ENCODE peak calls at places on chromosomes 12 and 14, in nine cellular contexts. S is A549; D is pancreas; I is mesendoderm; C is IMR-90; W is fibroblast of lung; P is CD8-positive, alpha-beta memory T cell; X is CD4-positive, alpha-beta T cell; A is left ventricle myocardium inferior. Y is an unnamed sample.
A peak's percentile ranks its signal among the peaks of the same experiment; 100 is the strongest.

GRCh38 chr12:99427104-99427503 is 220.4 kb upstream of the GARIN6 start:
- DNase-seq in S (no peak), D (no peak), I (no peak), C (no peak), W (no peak), P (no peak), X (no peak), A (no peak), Y (no peak)

GRCh38 chr14:91018465-91018864 is 42.0 kb downstream of the RPS6KA5 start:
- DNase-seq in S (no peak), D (no peak), I (no peak), C (no peak), W (no peak), P (no peak), X (no peak), A (no peak), Y (no peak)

GRCh38 chr12:102702447-102703114 is 214.5 kb downstream of the PAH start:
- DNase-seq in S (peak; percentile 59), D (peak; percentile 48), I (peak; percentile 70), C (peak; percentile 65), W (peak; percentile 65), P (no peak), X (no peak), A (no peak), Y (peak; percentile 13)

GRCh38 chr14:105494606-105494929 is 3.5 kb downstream of the TEDC1 start:
- DNase-seq in S (no peak), D (no peak), I (no peak), C (no peak), W (no peak), P (no peak), X (no peak), A (no peak), Y (no peak)

GRCh38 chr12:20513189-20513588 is 144.9 kb downstream of the PDE3A start:
- DNase-seq in S (no peak), D (no peak), I (no peak), C (no peak), W (peak; percentile 28), P (no peak), X (no peak), A (no peak), Y (no peak)

GRCh38 chr14:82385043-82385442 is 851.4 kb upstream of the SEL1L start:
- DNase-seq in S (no peak), D (no peak), I (no peak), C (no peak), W (no peak), P (no peak), X (no peak), A (no peak), Y (no peak)

GRCh38 chr14:37697489-37698121 is 102.2 kb downstream of the TTC6 start:
- DNase-seq in S (peak; percentile 45), D (no peak), I (no peak), C (peak; percentile 80), W (peak; percentile 57), P (no peak), X (no peak), A (no peak), Y (no peak)

GRCh38 chr12:63918788-63919300 is 74.3 kb downstream of the SRGAP1 start:
- DNase-seq in S (peak; percentile 96), D (no peak), I (no peak), C (peak; percentile 99), W (peak; percentile 98), P (no peak), X (no peak), A (no peak), Y (no peak)

GRCh38 chr12:110077769-110078168 is 29.4 kb upstream of the C12orf76 start:
- DNase-seq in S (no peak), D (no peak), I (no peak), C (no peak), W (no peak), P (no peak), X (no peak), A (no peak), Y (no peak)

GRCh38 chr12:117774986-117775775 is 193.6 kb downstream of the KSR2 start:
- DNase-seq in S (no peak), D (no peak), I (no peak), C (no peak), W (no peak), P (no peak), X (no peak), A (no peak), Y (no peak)

GRCh38 chr14:33657478-33657877 is 293.4 kb downstream of the EGLN3 start:
- DNase-seq in S (no peak), D (no peak), I (no peak), C (peak; percentile 4), W (no peak), P (no peak), X (no peak), A (no peak), Y (no peak)

GRCh38 chr12:99476956-99477355 is 170.6 kb upstream of the GARIN6 start:
- DNase-seq in S (no peak), D (no peak), I (no peak), C (no peak), W (no peak), P (no peak), X (no peak), A (no peak), Y (no peak)

GRCh38 chr12:52063986-52064649 is 5.7 kb upstream of the ATG101 start:
- DNase-seq in S (peak; percentile 70), D (peak; percentile 52), I (no peak), C (peak; percentile 97), W (peak; percentile 98), P (no peak), X (no peak), A (peak; percentile 79), Y (peak; percentile 51)

GRCh38 chr14:100692859-100693558 is 33.7 kb upstream of the DLK1 start:
- DNase-seq in S (peak; percentile 85), D (no peak), I (peak; percentile 71), C (peak; percentile 94), W (peak; percentile 82), P (no peak), X (no peak), A (no peak), Y (no peak)

GRCh38 chr12:38905480-38906351 is at the start of gene CPNE8:
- DNase-seq in S (peak; percentile 87), D (peak; percentile 71), I (peak; percentile 77), C (no peak), W (no peak), P (peak; percentile 22), X (peak; percentile 10), A (peak; percentile 86), Y (peak; percentile 31)

GRCh38 chr14:104228221-104228620 is 89.8 kb downstream of the KIF26A start:
- DNase-seq in S (no peak), D (no peak), I (no peak), C (no peak), W (no peak), P (no peak), X (no peak), A (no peak), Y (no peak)

GRCh38 chr14:51547260-51547659 is 104.5 kb upstream of the FRMD6 start:
- DNase-seq in S (peak; percentile 90), D (no peak), I (peak; percentile 44), C (peak; percentile 100), W (peak; percentile 100), P (no peak), X (no peak), A (no peak), Y (no peak)
- H3K27ac ChIP-seq in S (peak overlapping the region; percentile 81), D (no peak overlapping the region), I (no peak overlapping the region), C (no peak overlapping the region), W (peak overlapping the region; percentile 76), P (no peak overlapping the region), X (no peak overlapping the region), A (peak overlapping the region; percentile 39), Y (no peak overlapping the region)

DNA sequence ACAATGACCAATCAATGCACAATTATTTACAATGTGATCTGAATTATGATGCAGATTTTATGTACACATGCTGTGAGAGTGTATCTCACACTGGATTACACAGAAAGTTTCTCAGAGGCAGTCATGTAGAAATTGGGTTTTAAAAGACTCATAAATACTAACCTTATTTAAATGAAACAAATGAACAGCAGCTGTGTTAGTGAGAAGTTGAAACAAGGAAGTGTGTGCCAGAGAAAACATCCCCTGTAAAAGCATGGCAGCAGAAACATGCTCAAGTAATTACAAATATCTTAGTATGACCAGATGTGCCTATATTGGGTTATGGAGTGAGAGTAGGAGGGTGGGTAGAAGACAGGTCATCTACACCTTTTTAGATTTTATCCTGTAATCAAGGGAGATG is 723.7 kb downstream of the C12orf50 start:
- DNase-seq in S (no peak), D (no peak), I (no peak), C (peak; percentile 23), W (peak; percentile 15), P (no peak), X (no peak), A (no peak), Y (no peak)
- H3K27ac ChIP-seq in S (no peak overlapping the region), D (no peak overlapping the region), I (no peak overlapping the region), C (no peak overlapping the region), W (no peak overlapping the region), P (no peak overlapping the region), X (no peak overlapping the region), A (no peak overlapping the region), Y (no peak overlapping the region)

DNA sequence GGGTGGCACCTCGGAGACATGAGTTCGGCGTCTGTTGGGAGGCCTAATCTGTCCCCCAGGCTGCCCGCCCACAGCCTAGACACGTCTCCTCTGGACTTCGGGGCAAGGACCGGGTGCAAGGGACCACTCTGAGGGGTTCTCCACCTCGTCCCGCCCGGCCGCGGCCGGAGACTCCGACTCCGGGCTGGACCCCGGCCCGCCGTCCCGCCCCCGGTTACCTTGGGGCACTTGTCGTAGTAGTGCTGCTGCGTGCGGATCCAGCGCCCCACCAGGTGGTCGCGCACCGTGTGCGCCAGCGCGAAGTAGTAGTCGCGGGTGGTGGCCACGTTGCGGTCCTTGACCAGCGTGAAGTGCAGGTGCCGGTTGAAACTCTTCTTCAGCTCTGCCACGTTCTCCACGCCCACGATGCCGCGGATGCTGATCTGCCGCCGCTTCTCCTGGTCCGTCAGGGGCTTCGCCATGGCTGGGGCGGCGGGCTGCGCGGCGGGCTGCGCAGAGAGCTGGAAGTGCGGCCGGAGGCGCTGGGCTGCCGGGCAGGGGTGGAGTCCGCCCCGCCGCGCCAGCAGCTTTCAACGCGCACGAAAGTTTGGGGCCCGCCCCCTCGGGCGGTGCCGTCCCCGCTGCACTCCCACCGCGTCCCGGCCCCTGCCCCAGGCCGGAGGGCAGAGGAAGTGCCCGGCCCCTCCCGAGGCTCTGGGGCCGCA is at the start of gene PYGL:
- DNase-seq in S (peak; percentile 77), D (peak; percentile 64), I (peak; percentile 82), C (peak; percentile 49), W (peak; percentile 60), P (no peak), X (peak; percentile 4), A (peak; percentile 83), Y (peak; percentile 53)
- H3K27ac ChIP-seq in S (peak within 1 kb of the TSS; percentile 95), D (peak within 1 kb of the TSS; percentile 77), I (peak within 1 kb of the TSS; percentile 49), C (peak within 1 kb of the TSS; percentile 47), W (peak within 1 kb of the TSS; percentile 6), P (peak within 1 kb of the TSS; percentile 44), X (no peak within 1 kb of the TSS), A (peak within 1 kb of the TSS; percentile 83), Y (peak within 1 kb of the TSS; percentile 51)

DNA sequence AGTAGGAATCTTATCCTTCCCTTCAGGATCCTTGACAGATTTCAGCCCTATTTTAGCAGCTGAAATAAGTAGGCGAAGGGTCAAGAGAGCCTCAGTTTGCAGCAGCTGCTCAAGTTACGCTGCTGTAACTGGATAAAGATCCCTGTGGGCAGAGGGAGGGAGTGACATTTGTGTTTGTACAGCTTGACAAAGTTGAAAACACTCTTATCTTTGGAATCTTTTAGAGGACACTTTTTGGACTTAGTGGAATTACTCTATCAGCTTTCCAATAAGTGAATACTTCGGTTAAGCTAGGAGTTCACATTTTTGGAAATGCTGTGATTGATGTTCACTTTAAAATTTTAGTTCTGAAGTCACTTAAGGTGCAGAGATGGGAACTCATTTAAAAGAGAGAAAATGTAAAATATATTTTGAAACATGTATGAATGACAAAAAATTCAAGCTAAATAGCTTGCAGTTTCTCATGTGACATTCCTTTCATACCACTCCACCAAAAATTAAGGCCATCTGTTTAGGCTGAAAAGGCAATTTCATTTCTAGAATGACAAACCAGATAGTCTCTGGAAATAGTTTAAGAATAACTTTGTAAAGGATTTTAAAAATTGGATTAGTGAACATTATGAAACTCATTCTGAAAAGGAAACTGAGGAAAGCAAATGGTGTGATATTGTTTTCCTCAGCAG is 55.2 kb downstream of the SLC38A4 start:
- DNase-seq in S (no peak), D (peak; percentile 20), I (peak; percentile 14), C (peak; percentile 59), W (peak; percentile 74), P (no peak), X (no peak), A (no peak), Y (no peak)
- H3K27ac ChIP-seq in S (no peak overlapping the region), D (peak overlapping the region; percentile 2), I (no peak overlapping the region), C (peak overlapping the region; percentile 50), W (peak overlapping the region; percentile 30), P (no peak overlapping the region), X (no peak overlapping the region), A (peak overlapping the region; percentile 6), Y (no peak overlapping the region)